ENCODE peak calls at places on chromosomes 1 and 21, in seven cellular contexts. K is mammary epithelial cell; M is amygdala; P is posterior vena cava; N is retina; T is hypothalamus; V is stimulated activated CD4-positive, alpha-beta T cell treated with anti-CD3 and anti-CD28 coated beads, Interleukin-15, amount 100 ng/mL, for 1 hour. B is an unnamed sample.

GRCh38 chr1:999797-1000356 is at the start of gene HES4:
- DNase-seq in M (peak), P (peak), T (peak), K (peak), N (peak), V (peak), B (peak)

GRCh38 chr1:40665335-40666171 is at the start of gene RIMS3:
- DNase-seq in V (peak), M (peak), T (peak), K (peak), P (peak), N (peak), B (peak)

GRCh38 chr1:24107462-24108225 is 4.3 kb downstream of the MYOM3 start:
- DNase-seq in V (no peak), P (peak), M (no peak), T (no peak), N (peak), K (peak), B (no peak)

GRCh38 chr1:9321480-9321849 is 28.8 kb downstream of the SPSB1 start:
- DNase-seq in N (peak), P (no peak), V (no peak), K (peak), T (no peak), M (no peak), B (no peak)

GRCh38 chr1:201460783-201461182 is 8.2 kb downstream of the PHLDA3 start:
- DNase-seq in N (no peak), K (no peak), V (no peak), M (no peak), P (no peak), T (no peak), B (no peak)

GRCh38 chr1:5748286-5749225 is 243.7 kb downstream of the NPHP4 start:
- DNase-seq in P (peak), N (no peak), K (no peak), T (no peak), M (no peak), V (no peak), B (no peak)

GRCh38 chr21:34159617-34159883 is 86.2 kb downstream of the MRPS6 start:
- DNase-seq in M (no peak), K (no peak), P (no peak), T (no peak), V (no peak), N (no peak), B (no peak)

GRCh38 chr1:100034465-100034864 is 64.7 kb downstream of the SLC35A3 start:
- DNase-seq in M (no peak), K (no peak), T (no peak), P (no peak), V (no peak), N (no peak), B (no peak)

GRCh38 chr1:33654267-33654832 is 181.9 kb downstream of the ZSCAN20 start:
- DNase-seq in M (no peak), N (no peak), T (no peak), V (no peak), K (peak), P (no peak), B (no peak)

GRCh38 chr1:19055001-19055400 is 98.5 kb upstream of the IFFO2 start:
- DNase-seq in V (no peak), K (no peak), T (no peak), N (no peak), P (no peak), M (no peak), B (no peak)

GRCh38 chr1:195939844-195940243 is 668.4 kb downstream of the KCNT2 start:
- DNase-seq in N (no peak), T (no peak), M (no peak), P (no peak), K (peak), V (no peak), B (no peak)

GRCh38 chr1:87560961-87561360 is 232.3 kb downstream of the LMO4 start:
- DNase-seq in N (no peak), T (no peak), V (no peak), M (no peak), P (no peak), K (no peak), B (no peak)

GRCh38 chr21:37592496-37592895 is 225.9 kb downstream of the DYRK1A start:
- DNase-seq in N (no peak), P (no peak), M (no peak), T (no peak), K (no peak), V (no peak), B (no peak)

GRCh38 chr1:167082511-167083027 is 7.6 kb downstream of the GPA33 start:
- DNase-seq in M (no peak), N (no peak), K (no peak), V (no peak), T (no peak), P (no peak), B (no peak)

GRCh38 chr21:43367296-43367695 is 59.6 kb downstream of the SIK1 start:
- DNase-seq in T (no peak), V (no peak), M (no peak), P (no peak), N (peak), K (no peak), B (no peak)

GRCh38 chr21:35168702-35169101 is 119.6 kb upstream of the RUNX1 start:
- DNase-seq in V (no peak), M (no peak), P (no peak), N (no peak), T (no peak), K (peak), B (no peak)

GRCh38 chr1:185280589-185280988 is 36.5 kb downstream of the IVNS1ABP start:
- DNase-seq in P (no peak), N (no peak), K (no peak), T (no peak), M (no peak), V (no peak), B (no peak)

GRCh38 chr1:19533626-19534025 is 48.3 kb upstream of the CAPZB start:
- DNase-seq in P (no peak), M (peak), T (no peak), K (no peak), N (no peak), V (no peak), B (no peak)

GRCh38 chr1:90201467-90202358 is 206.8 kb downstream of the ZNF326 start:
- DNase-seq in M (no peak), T (no peak), K (peak), N (no peak), P (no peak), V (no peak), B (no peak)

GRCh38 chr1:17438176-17438976 is 1.1 kb downstream of the RCC2 start:
- DNase-seq in N (peak), M (peak), V (peak), P (peak), T (peak), K (peak), B (peak)

GRCh38 chr1:29835486-29836273 is 599.4 kb downstream of the PTPRU start:
- DNase-seq in K (no peak), N (no peak), M (no peak), V (no peak), T (no peak), P (peak), B (no peak)

GRCh38 chr1:41664861-41665640 is 180.6 kb upstream of the EDN2 start:
- DNase-seq in P (no peak), N (no peak), T (no peak), M (no peak), V (no peak), K (peak), B (no peak)

GRCh38 chr1:241627453-241628329 is 12.5 kb downstream of the CHML start:
- DNase-seq in P (no peak), M (no peak), T (no peak), V (no peak), N (no peak), K (peak), B (no peak)

GRCh38 chr1:171128463-171128862 is 37.8 kb downstream of the FMO3 start:
- DNase-seq in V (no peak), T (no peak), M (no peak), K (no peak), N (no peak), P (no peak), B (no peak)

GRCh38 chr1:18452550-18452949 is 28.2 kb upstream of the KLHDC7A start:
- DNase-seq in V (no peak), P (no peak), N (no peak), M (no peak), K (no peak), T (no peak), B (no peak)

B was measured in mesothelial cell of epicardium.